ENCODE peak calls at places on chromosomes 1 and 21, in four cellular contexts. I, Q, H and U are unnamed samples.

GRCh38 chr1:226781937-226782609 is 43.0 kb upstream of the ITPKB start:
- DNase-seq in I (no peak), Q (no peak), H (no peak), U (no peak)

GRCh38 chr1:207088161-207088560 is 499 bp upstream of the C4BPB start:
- DNase-seq in I (no peak), Q (no peak), H (no peak), U (no peak)

GRCh38 chr1:34360574-34360973 is 183.9 kb downstream of the C1orf94 start:
- DNase-seq in I (no peak), Q (peak; percentile 50), H (no peak), U (peak; percentile 66)

GRCh38 chr1:43586136-43586726 is 55.5 kb downstream of the PTPRF start:
- DNase-seq in I (no peak), Q (no peak), H (no peak), U (no peak)

GRCh38 chr1:241219449-241219848 is 137.6 kb downstream of the RGS7 start:
- DNase-seq in I (no peak), Q (no peak), H (no peak), U (no peak)

GRCh38 chr1:24351247-24351646 is 32.1 kb downstream of the GRHL3 start:
- DNase-seq in I (no peak), Q (no peak), H (no peak), U (peak; percentile 43)

GRCh38 chr1:172165403-172165802 is 255.1 kb upstream of the C1orf105 start:
- DNase-seq in I (no peak), Q (no peak), H (no peak), U (no peak)

GRCh38 chr1:213032651-213033050 is 17.0 kb upstream of the ANGEL2 start:
- DNase-seq in I (no peak), Q (no peak), H (no peak), U (no peak)

GRCh38 chr1:210233216-210233494 is 559 bp downstream of the SERTAD4 start:
- DNase-seq in I (no peak), Q (no peak), H (no peak), U (no peak)

GRCh38 chr1:2442676-2443075 is 30.3 kb upstream of the PEX10 start:
- DNase-seq in I (no peak), Q (no peak), H (no peak), U (no peak)

GRCh38 chr1:196890668-196891067 is 2.8 kb downstream of the CFHR4 start:
- DNase-seq in I (no peak), Q (no peak), H (no peak), U (no peak)

GRCh38 chr1:58933599-58933926 is 149.7 kb upstream of the JUN start:
- DNase-seq in I (no peak), Q (no peak), H (no peak), U (no peak)

GRCh38 chr1:235919797-235920475 is 53.2 kb upstream of the LYST start:
- DNase-seq in I (no peak), Q (no peak), H (no peak), U (no peak)

GRCh38 chr1:206685749-206686485 is 1.2 kb downstream of the MAPKAPK2 start:
- DNase-seq in I (peak; percentile 39), Q (no peak), H (peak; percentile 84), U (peak; percentile 55)

GRCh38 chr1:183349201-183349711 is 68.9 kb downstream of the NMNAT2 start:
- DNase-seq in I (no peak), Q (no peak), H (peak; percentile 65), U (no peak)

GRCh38 chr21:16473965-16474364 is 744.2 kb downstream of the USP25 start:
- DNase-seq in I (no peak), Q (no peak), H (no peak), U (no peak)
- H3K4me3 ChIP-seq in I (no peak overlapping the region), Q (no peak overlapping the region), H (no peak overlapping the region), U (no peak overlapping the region)

DNA sequence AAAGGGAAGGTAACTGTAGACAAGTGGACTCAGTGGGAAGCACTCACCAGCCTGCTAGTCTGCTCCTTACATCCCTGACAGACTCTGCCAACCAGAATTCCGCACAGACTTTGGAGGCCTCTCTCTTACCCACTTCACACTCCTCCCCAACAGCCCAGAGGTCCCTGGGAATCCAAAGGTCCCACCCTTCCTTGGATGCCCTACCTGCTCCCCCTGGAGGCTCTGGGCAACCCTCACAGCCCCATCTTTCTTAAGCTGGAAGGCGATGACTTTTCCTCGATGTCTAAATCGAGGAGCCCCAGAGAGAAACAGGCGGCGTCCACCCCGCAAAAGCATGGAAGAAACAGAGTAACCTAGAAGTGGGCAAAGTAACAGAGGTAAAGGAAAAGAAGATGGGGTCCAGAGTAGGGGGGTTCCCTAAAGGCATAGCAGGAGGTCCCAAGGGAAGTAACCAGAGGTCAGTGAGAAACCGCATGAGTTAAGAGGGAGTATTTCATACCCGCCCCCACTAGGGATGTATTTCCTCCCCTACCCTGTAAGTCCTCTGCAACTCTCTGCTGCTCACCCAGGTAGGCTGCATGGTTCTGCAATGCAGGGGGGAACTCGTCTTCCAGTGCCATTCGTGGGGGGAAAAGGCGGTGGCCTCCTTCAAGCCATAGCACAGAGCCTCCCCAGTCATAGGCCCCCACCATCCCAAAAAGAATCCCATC is 8.4 kb downstream of the ITGA10 start:
- DNase-seq in I (no peak), Q (no peak), H (peak; percentile 54), U (no peak)
- TF ChIP-seq CTCF in I (no peak), Q (no peak), H (no peak), U (no peak)

DNA sequence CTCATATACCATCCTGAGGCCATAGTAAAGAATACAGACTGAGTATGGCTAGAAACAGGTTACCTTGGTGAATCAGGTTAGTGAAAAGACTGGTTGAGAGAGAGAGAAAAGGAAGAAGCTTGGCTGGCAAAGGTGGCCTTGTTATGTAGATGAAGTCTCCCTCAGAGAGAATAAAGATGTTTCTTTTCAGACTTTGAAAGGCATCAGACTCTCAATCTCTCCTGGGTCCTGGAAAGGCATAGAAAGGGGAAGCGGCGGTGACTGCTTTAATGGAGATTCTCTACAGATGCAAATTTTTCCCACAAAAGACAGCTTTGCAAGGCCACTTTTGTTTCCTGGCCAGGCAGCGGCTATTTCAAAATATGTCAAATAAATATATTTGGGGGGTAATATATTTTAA is 46.3 kb downstream of the NPHS2 start:
- DNase-seq in I (no peak), Q (no peak), H (no peak), U (no peak)
- H3K4me3 ChIP-seq in I (no peak overlapping the region), Q (no peak overlapping the region), H (no peak overlapping the region), U (no peak overlapping the region)

DNA sequence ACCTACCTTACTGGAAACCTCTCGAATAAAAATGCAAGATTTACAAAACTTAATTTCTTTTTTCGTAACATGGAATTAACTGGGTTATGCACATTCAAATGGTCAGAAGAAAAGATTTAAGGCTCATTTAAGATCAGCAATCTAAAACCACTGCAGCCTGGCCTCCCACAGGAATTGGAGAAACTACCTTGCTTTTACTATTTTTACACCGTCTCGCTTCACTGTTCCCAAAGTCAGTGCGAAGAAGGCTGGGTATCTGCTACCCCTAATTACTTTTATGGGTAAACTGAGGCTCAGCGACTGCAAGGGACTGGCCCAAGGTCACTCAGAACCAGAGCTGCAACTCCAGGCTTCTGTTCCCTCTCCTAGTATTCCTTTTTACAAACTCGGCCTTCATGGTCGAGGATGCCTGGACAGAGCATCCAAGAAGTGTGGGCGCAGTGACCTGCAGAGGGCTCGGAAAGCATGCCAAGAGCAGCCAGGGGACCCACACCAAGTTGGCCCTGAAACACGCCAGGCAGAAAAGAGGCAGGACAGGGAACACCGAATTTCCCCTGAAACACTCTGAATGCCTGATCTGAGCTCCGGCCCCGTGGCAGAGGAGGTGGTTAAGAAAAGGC is 931 bp downstream of the PAXBP1 start:
- DNase-seq in I (no peak), Q (no peak), H (no peak), U (peak; percentile 3)
- TF ChIP-seq CTCF in I (peak; percentile 25), Q (no peak), H (peak; percentile 5), U (no peak)

DNA sequence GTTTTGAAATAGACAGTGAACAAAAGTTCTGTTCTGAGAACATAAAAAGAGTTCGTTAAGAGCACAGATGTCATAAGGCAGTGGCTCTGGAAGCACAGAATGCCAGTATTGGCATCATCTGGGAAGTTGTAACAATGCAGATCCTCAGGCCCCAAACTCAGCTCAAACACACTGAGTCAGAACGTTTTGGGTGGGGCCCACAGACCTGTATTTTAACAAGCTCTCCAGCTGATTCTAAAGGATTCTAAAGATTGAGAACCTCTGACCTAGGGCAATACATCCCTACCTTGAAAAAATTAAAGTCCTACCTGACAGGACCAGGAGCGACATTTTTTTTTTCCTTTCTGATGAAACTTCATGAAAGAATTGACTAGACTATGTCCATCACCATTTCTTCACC is 13.2 kb downstream of the ARHGEF11 start:
- DNase-seq in I (no peak), Q (no peak), H (no peak), U (no peak)
- H3K4me3 ChIP-seq in I (no peak overlapping the region), Q (no peak overlapping the region), H (no peak overlapping the region), U (no peak overlapping the region)

GRCh38 chr1:224669400-224669799 is 53.3 kb downstream of the CNIH3 start:
- DNase-seq in I (no peak), Q (no peak), H (no peak), U (no peak)

GRCh38 chr1:224666911-224667310 is 50.8 kb downstream of the CNIH3 start:
- DNase-seq in I (no peak), Q (no peak), H (no peak), U (no peak)

GRCh38 chr1:224668991-224669390 is 52.9 kb downstream of the CNIH3 start:
- DNase-seq in I (no peak), Q (no peak), H (no peak), U (no peak)

GRCh38 chr1:224673161-224673560 is 57.0 kb downstream of the CNIH3 start:
- DNase-seq in I (no peak), Q (no peak), H (no peak), U (no peak)

GRCh38 chr1:224670506-224670905 is 54.4 kb downstream of the CNIH3 start:
- DNase-seq in I (no peak), Q (no peak), H (no peak), U (no peak)
- TF ChIP-seq CTCF in I (no peak), Q (no peak), H (no peak), U (no peak)

DNA sequence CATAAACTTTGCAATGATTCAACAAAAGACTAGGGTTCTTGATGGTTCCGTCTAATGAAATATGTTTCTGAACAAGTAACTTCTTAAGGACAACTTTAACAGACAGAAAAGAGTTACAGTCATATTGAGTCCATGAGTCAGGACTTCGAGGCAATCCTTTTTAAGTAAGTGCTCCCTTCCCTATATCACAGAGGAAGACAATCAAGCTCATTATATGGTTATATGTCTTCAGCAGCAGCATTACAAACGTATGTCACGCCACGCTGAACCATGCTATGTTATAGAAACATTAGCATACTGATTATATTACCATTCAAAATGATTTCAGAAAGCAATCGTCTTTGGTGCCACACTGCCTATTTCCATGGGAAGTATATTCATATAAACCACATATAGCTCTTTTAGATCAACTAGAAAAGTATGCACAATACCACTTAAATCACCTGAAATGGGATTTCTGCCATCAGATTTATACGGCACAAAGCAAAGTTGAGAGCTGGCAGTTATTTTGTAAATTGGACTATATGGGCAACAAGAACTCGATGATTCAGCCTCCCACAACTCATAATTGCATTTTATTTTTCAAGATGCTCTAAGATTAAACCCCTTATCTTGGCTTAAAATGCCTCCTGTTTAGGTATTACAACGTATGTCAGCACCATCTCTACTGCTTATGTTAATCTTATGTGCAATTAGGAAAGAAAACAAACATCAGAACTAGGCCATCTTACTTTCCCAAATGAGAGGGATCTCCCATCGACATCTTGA is 111.3 kb upstream of the SAMSN1 start:
- DNase-seq in I (no peak), Q (no peak), H (no peak), U (no peak)
- H3K4me3 ChIP-seq in I (no peak overlapping the region), Q (no peak overlapping the region), H (no peak overlapping the region), U (no peak overlapping the region)

GRCh38 chr1:12581179-12581578 is 36.8 kb downstream of the DHRS3 start:
- DNase-seq in I (no peak), Q (no peak), H (no peak), U (no peak)

GRCh38 chr1:12582649-12583048 is 35.4 kb downstream of the DHRS3 start:
- DNase-seq in I (no peak), Q (no peak), H (no peak), U (no peak)

GRCh38 chr1:12580054-12580887 is 37.7 kb downstream of the DHRS3 start:
- DNase-seq in I (no peak), Q (no peak), H (no peak), U (no peak)

GRCh38 chr1:12577020-12577419 is 41.0 kb downstream of the DHRS3 start:
- DNase-seq in I (no peak), Q (no peak), H (no peak), U (no peak)

GRCh38 chr1:12578860-12579422 is 39.1 kb downstream of the DHRS3 start:
- DNase-seq in I (no peak), Q (no peak), H (no peak), U (no peak)
- TF ChIP-seq CTCF in I (no peak), Q (no peak), H (no peak), U (no peak)